ENCODE peak calls at places on chromosome 4, in five cellular contexts. W is epithelial cell of esophagus; C is stimulated activated CD4-positive, alpha-beta T cell treated with anti-CD3 and anti-CD28 coated beads, Interleukin-15, amount 100 ng/mL, for 1 hour; V is foreskin fibroblast; H is astrocyte of the spinal cord. Q is an unnamed sample.

GRCh38 chr4:101191302-101192098 is 155.8 kb downstream of the PPP3CA start:
- DNase-seq in W (no peak), C (no peak), V (peak), H (peak), Q (peak)

GRCh38 chr4:87657525-87657924 is 7.4 kb downstream of the DMP1 start:
- DNase-seq in W (peak), C (no peak), V (peak), H (peak), Q (peak)

GRCh38 chr4:3704669-3705068 is 61.5 kb upstream of the ADRA2C start:
- DNase-seq in W (no peak), C (no peak), V (no peak), H (no peak), Q (no peak)

GRCh38 chr4:151227731-151228130 is 49.2 kb upstream of the PRSS48 start:
- DNase-seq in W (peak), C (no peak), V (peak), H (peak), Q (peak)

GRCh38 chr4:175309041-175309440 is 390.9 kb downstream of the ADAM29 start:
- DNase-seq in W (peak), C (no peak), V (no peak), H (no peak), Q (no peak)

GRCh38 chr4:53453385-53453784 is 75.9 kb downstream of the FIP1L1 start:
- DNase-seq in W (no peak), C (no peak), V (peak), H (no peak), Q (no peak)

GRCh38 chr4:169940460-169940859 is 85.7 kb downstream of the MFAP3L start:
- DNase-seq in W (no peak), C (no peak), V (no peak), H (no peak), Q (no peak)

GRCh38 chr4:53676402-53676871 is 85.2 kb upstream of the LNX1 start:
- DNase-seq in W (no peak), C (no peak), V (peak), H (no peak), Q (no peak)

GRCh38 chr4:169238445-169238844 is 32.3 kb downstream of the SH3RF1 start:
- DNase-seq in W (peak), C (no peak), V (peak), H (no peak), Q (peak)

GRCh38 chr4:184845367-184846011 is 19.7 kb upstream of the ACSL1 start:
- DNase-seq in W (peak), C (no peak), V (peak), H (peak), Q (peak)

GRCh38 chr4:159396151-159396550 is 293.3 kb downstream of the RAPGEF2 start:
- DNase-seq in W (no peak), C (no peak), V (no peak), H (no peak), Q (no peak)

GRCh38 chr4:25320374-25321172 is 8.0 kb downstream of the ZCCHC4 start:
- DNase-seq in W (peak), C (no peak), V (peak), H (peak), Q (peak)

GRCh38 chr4:169594560-169595195 is 17.7 kb downstream of the NEK1 start:
- DNase-seq in W (no peak), C (no peak), V (no peak), H (no peak), Q (no peak)

GRCh38 chr4:145819246-145820181 is 119.1 kb downstream of the ZNF827 start:
- DNase-seq in W (no peak), C (no peak), V (no peak), H (no peak), Q (no peak)

GRCh38 chr4:139955600-139955999 is 198.4 kb downstream of the MAML3 start:
- DNase-seq in W (no peak), C (no peak), V (no peak), H (no peak), Q (no peak)

GRCh38 chr4:86594559-86595425 is 677 bp downstream of the PTPN13 start:
- DNase-seq in W (peak), C (no peak), V (peak), H (peak), Q (peak)

GRCh38 chr4:184854673-184855072 is 28.9 kb upstream of the ACSL1 start:
- DNase-seq in W (no peak), C (no peak), V (no peak), H (no peak), Q (no peak)

GRCh38 chr4:40587826-40588225 is 41.8 kb downstream of the RBM47 start:
- DNase-seq in W (peak), C (no peak), V (peak), H (peak), Q (peak)

GRCh38 chr4:186651624-186652023 is 72.0 kb downstream of the FAT1 start:
- DNase-seq in W (peak), C (no peak), V (peak), H (peak), Q (no peak)

GRCh38 chr4:147498031-147498700 is 17.3 kb downstream of the EDNRA start:
- DNase-seq in W (peak), C (no peak), V (peak), H (peak), Q (peak)

GRCh38 chr4:7837597-7838135 is 102.0 kb downstream of the AFAP1 start:
- DNase-seq in W (no peak), C (no peak), V (no peak), H (no peak), Q (no peak)

GRCh38 chr4:98046665-98047064 is 96.6 kb downstream of the STPG2 start:
- DNase-seq in W (peak), C (no peak), V (no peak), H (no peak), Q (no peak)

Q was measured in HFFc6.